ENCODE peak calls at places on chromosomes 3 and 15, in five cellular contexts. T is SK-N-SH, A is K562, F is GM12878, X is HepG2. L is an unnamed sample.

GRCh38 chr3:139534992-139535879 is 4.3 kb downstream of the RBP1 start:
- DNase-seq in F (no peak), T (peak; percentile 77), X (peak; percentile 44), A (peak; percentile 57), L (no peak)

GRCh38 chr3:69764861-69765260 is 25.6 kb downstream of the MITF start:
- DNase-seq in A (no peak), F (no peak), T (no peak), X (no peak), L (no peak)

GRCh38 chr15:100716456-100717085 is 114.2 kb downstream of the ASB7 start:
- DNase-seq in X (no peak), A (no peak), F (no peak), T (no peak), L (no peak)

GRCh38 chr3:196193738-196194541 is 17.3 kb downstream of the ZDHHC19 start:
- DNase-seq in A (peak; percentile 33), X (no peak), F (no peak), T (peak; percentile 83), L (peak; percentile 69)

GRCh38 chr3:110248666-110249065 is 823.0 kb upstream of the NECTIN3 start:
- DNase-seq in F (no peak), T (no peak), X (no peak), A (no peak), L (no peak)

GRCh38 chr15:36784098-36784670 is 204.8 kb downstream of the CDIN1 start:
- DNase-seq in A (no peak), T (no peak), F (no peak), X (no peak), L (no peak)

GRCh38 chr3:122350814-122351418 is 25.9 kb downstream of the CSTA start:
- DNase-seq in T (no peak), X (no peak), A (no peak), F (no peak), L (no peak)

GRCh38 chr15:91522609-91523332 is 330.7 kb upstream of the SLCO3A1 start:
- DNase-seq in T (no peak), F (no peak), X (no peak), A (no peak), L (no peak)

GRCh38 chr3:125587039-125587664 is 8.1 kb downstream of the OSBPL11 start:
- DNase-seq in X (no peak), F (no peak), T (no peak), A (no peak), L (no peak)

GRCh38 chr15:64067564-64068030 is 21.3 kb upstream of the DAPK2 start:
- DNase-seq in X (peak; percentile 60), T (peak; percentile 90), A (peak; percentile 59), F (peak; percentile 40), L (peak; percentile 72)

GRCh38 chr15:64070965-64071851 is 22.4 kb downstream of the CIAO2A start:
- DNase-seq in T (no peak), F (no peak), A (no peak), X (peak; percentile 74), L (no peak)

GRCh38 chr15:64071931-64072765 is 21.5 kb downstream of the CIAO2A start:
- DNase-seq in A (no peak), F (no peak), T (no peak), X (no peak), L (no peak)

GRCh38 chr15:64070106-64070505 is 23.5 kb downstream of the CIAO2A start:
- DNase-seq in F (no peak), T (no peak), A (no peak), X (no peak), L (no peak)

GRCh38 chr15:64068133-64068532 is 21.8 kb upstream of the DAPK2 start:
- DNase-seq in T (no peak), F (no peak), X (no peak), A (no peak), L (no peak)
- TF ChIP-seq CTCF in T (no peak), F (no peak), X (no peak), A (no peak), L (no peak)

GRCh38 chr3:149212386-149212785 is 9.2 kb downstream of the CP start:
- DNase-seq in A (no peak), F (no peak), X (no peak), T (no peak), L (no peak)
- TF ChIP-seq GABPA in A (no peak), F (no peak), X (no peak), T (no peak), L (no peak)

GRCh38 chr15:40337597-40337996 is 3.1 kb downstream of the CCDC9B start:
- DNase-seq in T (peak; percentile 40), X (no peak), A (no peak), F (no peak), L (no peak)

GRCh38 chr15:40336129-40337122 is 4.3 kb downstream of the CCDC9B start:
- DNase-seq in X (no peak), F (no peak), T (no peak), A (peak; percentile 38), L (no peak)

GRCh38 chr15:40338921-40339620 is 1.7 kb downstream of the CCDC9B start:
- DNase-seq in A (no peak), T (no peak), F (no peak), X (peak; percentile 85), L (no peak)

GRCh38 chr15:40339621-40339945 is 1.2 kb downstream of the CCDC9B start:
- DNase-seq in X (no peak), T (peak; percentile 66), F (no peak), A (no peak), L (no peak)

GRCh38 chr15:40338041-40338657 is 2.6 kb downstream of the CCDC9B start:
- DNase-seq in T (peak; percentile 95), X (peak; percentile 58), A (peak; percentile 91), F (no peak), L (peak; percentile 84)
- TF ChIP-seq REST in T (no peak), X (no peak), A (no peak), F (no peak), L (no peak)

GRCh38 chr3:148128136-148128535 is 569.6 kb upstream of the AGTR1 start:
- DNase-seq in F (no peak), X (no peak), A (no peak), T (no peak), L (no peak)
- TF ChIP-seq CTCF in F (no peak), X (peak; percentile 20), A (no peak), T (peak; percentile 20), L (no peak)

GRCh38 chr3:49416867-49417266 is 4.6 kb downstream of the TCTA start:
- DNase-seq in X (no peak), T (no peak), F (no peak), A (no peak), L (no peak)

GRCh38 chr3:49414753-49415152 is 2.5 kb downstream of the TCTA start:
- DNase-seq in F (no peak), X (no peak), T (no peak), A (no peak), L (no peak)

GRCh38 chr3:49417516-49418120 is 4.7 kb downstream of the AMT start:
- DNase-seq in A (no peak), F (no peak), T (no peak), X (no peak), L (no peak)

GRCh38 chr3:49413338-49413734 is 1.1 kb downstream of the TCTA start:
- DNase-seq in A (no peak), F (no peak), X (no peak), T (no peak), L (no peak)

DNA sequence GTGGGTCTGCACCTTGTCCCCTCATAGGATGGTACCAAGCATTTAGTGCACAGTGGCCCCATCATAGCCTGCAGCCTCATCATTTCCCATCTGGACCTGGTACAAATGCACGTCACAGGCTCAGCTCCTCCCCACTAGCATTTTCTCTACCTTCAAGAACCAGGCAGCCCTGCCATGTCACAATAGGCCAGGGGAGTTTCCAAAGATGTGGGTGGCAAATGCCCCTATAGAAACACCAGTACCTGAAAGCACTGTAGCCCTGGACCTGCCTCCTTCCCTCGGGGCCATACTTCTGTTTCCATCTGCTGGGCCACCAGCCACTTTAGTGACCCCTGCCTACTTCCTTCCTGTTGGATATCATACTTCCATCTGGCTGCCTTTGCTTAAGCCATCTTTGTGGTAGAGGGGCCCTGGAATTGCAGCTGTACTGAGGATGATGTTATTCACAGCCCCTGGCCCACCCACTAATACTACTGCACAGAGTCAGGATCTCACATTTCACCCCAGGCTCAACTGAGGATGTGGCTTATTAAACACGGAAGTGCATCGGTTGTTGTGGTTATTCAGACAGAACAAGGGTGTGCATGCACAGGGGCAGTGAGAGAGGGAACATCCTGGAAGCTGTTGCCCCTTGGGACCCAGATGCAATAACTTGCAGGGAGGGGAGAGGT is 3.8 kb downstream of the TCTA start:
- DNase-seq in X (no peak), A (no peak), F (peak; percentile 57), T (no peak), L (peak; percentile 72)
- TF ChIP-seq GABPA in X (no peak), A (no peak), F (no peak), T (no peak), L (no peak)

GRCh38 chr3:107660316-107660976 is 137.7 kb downstream of the BBX start:
- DNase-seq in A (no peak), T (peak; percentile 12), X (peak; percentile 39), F (no peak), L (no peak)
- TF ChIP-seq REST in A (no peak), T (no peak), X (no peak), F (no peak), L (no peak)

GRCh38 chr3:135690664-135691063 is 274.9 kb upstream of the PPP2R3A start:
- DNase-seq in X (no peak), T (no peak), F (no peak), A (no peak), L (no peak)

GRCh38 chr3:135688003-135688402 is 277.5 kb upstream of the PPP2R3A start:
- DNase-seq in A (no peak), F (no peak), X (no peak), T (no peak), L (no peak)
- TF ChIP-seq CTCF in A (no peak), F (no peak), X (no peak), T (no peak), L (no peak)